ENCODE peak calls at places on chromosomes 16 and 17, in nine cellular contexts. A is fibroblast of the conjunctiva; J is HCEC 1CT; T is stimulated activated CD8-positive, alpha-beta memory T cell treated with anti-CD3 and anti-CD28 coated beads, Interleukin-15, amount 100 ng/mL, for 48 hours; C is GM20000; G is left cardiac atrium; H is GM13976; N is effector CD4-positive, alpha-beta T cell; O is small intestine. E is an unnamed sample.

GRCh38 chr16:82660078-82660645 is 33.4 kb downstream of the CDH13 start:
- DNase-seq in G (no peak), A (peak), J (peak), N (peak), O (no peak), T (peak), C (no peak), H (no peak), E (peak)

GRCh38 chr16:56910654-56911539 is 21.0 kb upstream of the HERPUD1 start:
- DNase-seq in A (no peak), G (no peak), J (peak), O (no peak), T (no peak), N (no peak), C (no peak), H (no peak), E (no peak)

GRCh38 chr17:61223725-61224124 is 175.9 kb upstream of the TBX2 start:
- DNase-seq in A (no peak), N (no peak), G (no peak), H (no peak), O (no peak), T (no peak), C (no peak), J (no peak), E (no peak)

GRCh38 chr17:8474826-8475225 is 39.1 kb downstream of the NDEL1 start:
- DNase-seq in A (no peak), O (no peak), T (no peak), G (no peak), C (no peak), H (no peak), J (no peak), N (no peak), E (no peak)

GRCh38 chr16:4383591-4384495 is 12.2 kb downstream of the VASN start:
- DNase-seq in G (peak), C (no peak), A (no peak), T (no peak), H (no peak), J (no peak), N (no peak), O (no peak), E (peak)

GRCh38 chr16:51542856-51543510 is 391.9 kb upstream of the SALL1 start:
- DNase-seq in O (no peak), N (no peak), A (no peak), C (no peak), J (no peak), G (no peak), H (no peak), T (no peak), E (no peak)

GRCh38 chr17:77951123-77951522 is 7.4 kb upstream of the TNRC6C start:
- DNase-seq in J (no peak), H (no peak), G (no peak), T (no peak), C (no peak), N (no peak), O (no peak), A (no peak), E (no peak)

GRCh38 chr17:8018436-8018835 is 16.0 kb downstream of the GUCY2D start:
- DNase-seq in J (no peak), O (no peak), N (no peak), G (no peak), C (no peak), H (no peak), T (no peak), A (no peak), E (no peak)

GRCh38 chr17:75864448-75864871 is 9.3 kb upstream of the WBP2 start:
- DNase-seq in T (no peak), G (peak), C (peak), O (peak), N (no peak), J (peak), A (peak), H (peak), E (peak)

GRCh38 chr16:84643677-84644076 is 4.6 kb upstream of the KLHL36 start:
- DNase-seq in C (no peak), J (peak), N (no peak), O (no peak), T (no peak), A (no peak), H (no peak), G (no peak), E (peak)

GRCh38 chr16:57316390-57317017 is 32.0 kb upstream of the PLLP start:
- DNase-seq in T (no peak), N (no peak), G (peak), A (peak), H (no peak), C (no peak), J (peak), O (no peak), E (no peak)

GRCh38 chr16:72168365-72168764 is 3.6 kb downstream of the PMFBP1 start:
- DNase-seq in J (no peak), H (no peak), G (no peak), O (no peak), T (no peak), C (no peak), A (no peak), N (no peak), E (no peak)

GRCh38 chr17:64064331-64064730 is 43.9 kb upstream of the ICAM2 start:
- DNase-seq in A (no peak), N (no peak), T (no peak), H (no peak), O (peak), G (no peak), J (no peak), C (no peak), E (no peak)

E was measured in Karpas-422.